ENCODE peak calls at places on chromosomes 16 and 17, in eight cellular contexts. One of them, this sample, is unnamed.

GRCh38 chr16:57636184-57636583 is 7.8 kb downstream of the ADGRG1 start:
- DNase-seq in heart left ventricle: no peak
- DNase-seq in nephron progenitor cell: no peak
- DNase-seq in frontal cortex: no peak
- DNase-seq in WTC11: no peak
- DNase-seq in AG04450: no peak
- DNase-seq in psoas muscle: no peak
- DNase-seq in fibroblast of lung: no peak
- DNase-seq in this sample: no peak

GRCh38 chr16:977096-977701 is 4.4 kb upstream of the SOX8 start:
- DNase-seq in heart left ventricle: no peak
- DNase-seq in nephron progenitor cell: peak
- DNase-seq in frontal cortex: no peak
- DNase-seq in WTC11: no peak
- DNase-seq in AG04450: no peak
- DNase-seq in psoas muscle: peak
- DNase-seq in fibroblast of lung: no peak
- DNase-seq in this sample: no peak

GRCh38 chr17:82101767-82102679 is 4.0 kb upstream of the FASN start:
- DNase-seq in heart left ventricle: peak
- DNase-seq in nephron progenitor cell: no peak
- DNase-seq in frontal cortex: no peak
- DNase-seq in WTC11: no peak
- DNase-seq in AG04450: no peak
- DNase-seq in psoas muscle: peak
- DNase-seq in fibroblast of lung: no peak
- DNase-seq in this sample: no peak

GRCh38 chr16:67800252-67801046 is 5.9 kb downstream of the RANBP10 start:
- DNase-seq in heart left ventricle: peak
- DNase-seq in nephron progenitor cell: no peak
- DNase-seq in frontal cortex: no peak
- DNase-seq in WTC11: no peak
- DNase-seq in AG04450: no peak
- DNase-seq in psoas muscle: peak
- DNase-seq in fibroblast of lung: no peak
- DNase-seq in this sample: no peak

GRCh38 chr16:23318639-23319038 is 16.5 kb downstream of the SCNN1B start:
- DNase-seq in heart left ventricle: no peak
- DNase-seq in nephron progenitor cell: no peak
- DNase-seq in frontal cortex: no peak
- DNase-seq in WTC11: no peak
- DNase-seq in AG04450: no peak
- DNase-seq in psoas muscle: no peak
- DNase-seq in fibroblast of lung: no peak
- DNase-seq in this sample: no peak

GRCh38 chr17:49494937-49495841 is at the start of gene NGFR:
- DNase-seq in heart left ventricle: peak
- DNase-seq in nephron progenitor cell: peak
- DNase-seq in frontal cortex: peak
- DNase-seq in WTC11: peak
- DNase-seq in AG04450: no peak
- DNase-seq in psoas muscle: peak
- DNase-seq in fibroblast of lung: no peak
- DNase-seq in this sample: peak

GRCh38 chr17:16085066-16085699 is 85.6 kb downstream of the TTC19 start:
- DNase-seq in heart left ventricle: no peak
- DNase-seq in nephron progenitor cell: no peak
- DNase-seq in frontal cortex: no peak
- DNase-seq in WTC11: no peak
- DNase-seq in AG04450: peak
- DNase-seq in psoas muscle: no peak
- DNase-seq in fibroblast of lung: peak
- DNase-seq in this sample: no peak

GRCh38 chr16:69926241-69926640 is 24.9 kb upstream of the CLEC18A start:
- DNase-seq in heart left ventricle: no peak
- DNase-seq in nephron progenitor cell: no peak
- DNase-seq in frontal cortex: peak
- DNase-seq in WTC11: no peak
- DNase-seq in AG04450: no peak
- DNase-seq in psoas muscle: no peak
- DNase-seq in fibroblast of lung: no peak
- DNase-seq in this sample: no peak

GRCh38 chr17:67422887-67423286 is 45.8 kb downstream of the PITPNC1 start:
- DNase-seq in heart left ventricle: no peak
- DNase-seq in nephron progenitor cell: no peak
- DNase-seq in frontal cortex: no peak
- DNase-seq in WTC11: no peak
- DNase-seq in AG04450: no peak
- DNase-seq in psoas muscle: no peak
- DNase-seq in fibroblast of lung: no peak
- DNase-seq in this sample: no peak

GRCh38 chr17:60134396-60135159 is 15.2 kb upstream of the CA4 start:
- DNase-seq in heart left ventricle: no peak
- DNase-seq in nephron progenitor cell: no peak
- DNase-seq in frontal cortex: no peak
- DNase-seq in WTC11: no peak
- DNase-seq in AG04450: no peak
- DNase-seq in psoas muscle: no peak
- DNase-seq in fibroblast of lung: peak
- DNase-seq in this sample: peak

GRCh38 chr17:79792984-79793923 is 3.6 kb downstream of the CBX8 start:
- DNase-seq in heart left ventricle: no peak
- DNase-seq in nephron progenitor cell: peak
- DNase-seq in frontal cortex: no peak
- DNase-seq in WTC11: peak
- DNase-seq in AG04450: peak
- DNase-seq in psoas muscle: peak
- DNase-seq in fibroblast of lung: peak
- DNase-seq in this sample: peak

GRCh38 chr16:1286492-1287094 is 22.8 kb upstream of the UBE2I start:
- DNase-seq in heart left ventricle: no peak
- DNase-seq in nephron progenitor cell: no peak
- DNase-seq in frontal cortex: no peak
- DNase-seq in WTC11: no peak
- DNase-seq in AG04450: no peak
- DNase-seq in psoas muscle: no peak
- DNase-seq in fibroblast of lung: no peak
- DNase-seq in this sample: no peak

GRCh38 chr17:18027280-18027679 is 11.7 kb downstream of the ATPAF2 start:
- DNase-seq in heart left ventricle: peak
- DNase-seq in nephron progenitor cell: no peak
- DNase-seq in frontal cortex: no peak
- DNase-seq in WTC11: no peak
- DNase-seq in AG04450: no peak
- DNase-seq in psoas muscle: peak
- DNase-seq in fibroblast of lung: no peak
- DNase-seq in this sample: no peak

GRCh38 chr16:693766-694165 is 3.6 kb upstream of the WDR24 start:
- DNase-seq in heart left ventricle: no peak
- DNase-seq in nephron progenitor cell: no peak
- DNase-seq in frontal cortex: no peak
- DNase-seq in WTC11: no peak
- DNase-seq in AG04450: no peak
- DNase-seq in psoas muscle: no peak
- DNase-seq in fibroblast of lung: no peak
- DNase-seq in this sample: no peak

GRCh38 chr16:52953215-52953614 is 99.5 kb downstream of the CHD9NB start:
- DNase-seq in heart left ventricle: no peak
- DNase-seq in nephron progenitor cell: no peak
- DNase-seq in frontal cortex: no peak
- DNase-seq in WTC11: no peak
- DNase-seq in AG04450: no peak
- DNase-seq in psoas muscle: no peak
- DNase-seq in fibroblast of lung: no peak
- DNase-seq in this sample: no peak

GRCh38 chr16:869823-870641 is 69.5 kb upstream of the GNG13 start:
- DNase-seq in heart left ventricle: no peak
- DNase-seq in nephron progenitor cell: no peak
- DNase-seq in frontal cortex: no peak
- DNase-seq in WTC11: no peak
- DNase-seq in AG04450: no peak
- DNase-seq in psoas muscle: peak
- DNase-seq in fibroblast of lung: no peak
- DNase-seq in this sample: no peak

This sample was measured in ecto neural progenitor cell.